ENCODE peak calls at places on chromosomes 13 and 19, in seven cellular contexts. H is GM18507; P is iris pigment epithelial cell; K is nucleus accumbens; U is GM23338; R is activated naive CD8-positive, alpha-beta T cell treated with anti-CD3 and anti-CD28 coated beads for 36 hours; T is tibial nerve. X is an unnamed sample.

GRCh38 chr19:45079911-45080469 is 930 bp downstream of the GEMIN7 start:
- DNase-seq in H (no peak), P (no peak), K (no peak), U (peak), R (no peak), T (no peak), X (no peak)

GRCh38 chr19:43934055-43934984 is 762 bp downstream of the ZNF45 start:
- DNase-seq in H (no peak), P (peak), K (no peak), U (peak), R (no peak), T (no peak), X (no peak)

GRCh38 chr19:34254552-34255432 is at the start of gene GARRE1:
- DNase-seq in H (peak), P (no peak), K (no peak), U (peak), R (peak), T (no peak), X (peak)

GRCh38 chr13:21234537-21234936 is 58.1 kb downstream of the MRPL57 start:
- DNase-seq in H (no peak), P (no peak), K (peak), U (no peak), R (no peak), T (no peak), X (peak)

GRCh38 chr13:33676700-33677048 is 141.3 kb upstream of the RFC3 start:
- DNase-seq in H (no peak), P (peak), K (no peak), U (peak), R (no peak), T (peak), X (peak)

GRCh38 chr13:97235549-97236206 is 13.5 kb downstream of the MBNL2 start:
- DNase-seq in H (no peak), P (no peak), K (no peak), U (no peak), R (no peak), T (no peak), X (no peak)

GRCh38 chr19:8580710-8581281 is 3.6 kb upstream of the MYO1F start:
- DNase-seq in H (peak), P (peak), K (peak), U (peak), R (peak), T (peak), X (peak)

GRCh38 chr13:48131481-48131992 is 36.6 kb upstream of the MED4 start:
- DNase-seq in H (no peak), P (no peak), K (no peak), U (no peak), R (no peak), T (no peak), X (no peak)

X was measured in WERI-Rb-1.